ENCODE peak calls at places on chromosome 12, in four cellular contexts. U, I, B and N are unnamed samples.
A peak's percentile ranks its signal among the peaks of the same experiment; 100 is the strongest.

GRCh38 chr12:48695859-48696258 is 13.8 kb upstream of the KANSL2 start:
- DNase-seq in U (no peak), I (no peak), B (no peak), N (no peak)

GRCh38 chr12:28089363-28089762 is 100.9 kb upstream of the CCDC91 start:
- DNase-seq in U (no peak), I (no peak), B (no peak), N (no peak)

GRCh38 chr12:69067713-69068112 is 134.7 kb upstream of the CPM start:
- DNase-seq in U (no peak), I (no peak), B (no peak), N (no peak)

GRCh38 chr12:91778091-91778819 is 367.4 kb downstream of the BTG1 start:
- DNase-seq in U (no peak), I (no peak), B (peak; percentile 26), N (no peak)

GRCh38 chr12:49518914-49519573 is 19.8 kb upstream of the KCNH3 start:
- DNase-seq in U (no peak), I (no peak), B (no peak), N (no peak)

GRCh38 chr12:104866286-104866685 is 91.8 kb downstream of the SLC41A2 start:
- DNase-seq in U (no peak), I (no peak), B (no peak), N (no peak)

GRCh38 chr12:30796508-30796780 is 41.7 kb upstream of the CAPRIN2 start:
- DNase-seq in U (peak; percentile 29), I (no peak), B (no peak), N (no peak)

GRCh38 chr12:51886021-51886710 is 1.7 kb upstream of the ANKRD33 start:
- DNase-seq in U (no peak), I (no peak), B (no peak), N (peak; percentile 89)

GRCh38 chr12:53748072-53748840 is 3.5 kb downstream of the CISTR start:
- DNase-seq in U (no peak), I (no peak), B (no peak), N (no peak)

GRCh38 chr12:19183121-19183838 is 53.7 kb downstream of the PLEKHA5 start:
- DNase-seq in U (no peak), I (no peak), B (no peak), N (no peak)

GRCh38 chr12:11773889-11774677 is 124.6 kb downstream of the ETV6 start:
- DNase-seq in U (no peak), I (no peak), B (no peak), N (peak; percentile 99)

GRCh38 chr12:78473136-78473535 is 391.4 kb upstream of the SYT1 start:
- DNase-seq in U (no peak), I (no peak), B (no peak), N (no peak)

GRCh38 chr12:20602671-20603402 is 92.3 kb upstream of the SLCO1C1 start:
- DNase-seq in U (no peak), I (no peak), B (no peak), N (no peak)

GRCh38 chr12:84069699-84070098 is 842.9 kb downstream of the SLC6A15 start:
- DNase-seq in U (no peak), I (no peak), B (no peak), N (no peak)

GRCh38 chr12:107092669-107093546 is 441 bp downstream of the CRY1 start:
- DNase-seq in U (peak; percentile 13), I (no peak), B (no peak), N (peak; percentile 44)

GRCh38 chr12:51814311-51815088 is 34.0 kb downstream of the FIGNL2 start:
- DNase-seq in U (peak; percentile 57), I (peak; percentile 64), B (no peak), N (peak; percentile 19)

GRCh38 chr12:97556201-97556824 is 93.7 kb downstream of the RMST start:
- DNase-seq in U (no peak), I (no peak), B (no peak), N (no peak)

GRCh38 chr12:132289356-132290202 is 39.8 kb downstream of the GALNT9 start:
- DNase-seq in U (no peak), I (no peak), B (no peak), N (no peak)

GRCh38 chr12:131210506-131211278 is 257.0 kb downstream of the ADGRD1 start:
- DNase-seq in U (no peak), I (no peak), B (no peak), N (no peak)

GRCh38 chr12:26056335-26056734 is 68.5 kb downstream of the BHLHE41 start:
- DNase-seq in U (no peak), I (no peak), B (no peak), N (no peak)

GRCh38 chr12:31361730-31362114 is 35.8 kb upstream of the SINHCAF start:
- DNase-seq in U (no peak), I (no peak), B (no peak), N (no peak)

GRCh38 chr12:65637774-65638173 is 186.5 kb upstream of the HMGA2 start:
- DNase-seq in U (no peak), I (no peak), B (no peak), N (no peak)

GRCh38 chr12:116472193-116472592 is 87.0 kb upstream of the MAP1LC3B2 start:
- DNase-seq in U (no peak), I (no peak), B (no peak), N (no peak)

GRCh38 chr12:92871121-92871520 is 58.0 kb downstream of the EEA1 start:
- DNase-seq in U (no peak), I (no peak), B (no peak), N (no peak)

GRCh38 chr12:46675736-46676135 is 150.1 kb downstream of the SLC38A4 start:
- DNase-seq in U (no peak), I (no peak), B (no peak), N (no peak)

GRCh38 chr12:107448198-107448597 is 237.4 kb upstream of the PWP1 start:
- DNase-seq in U (peak; percentile 48), I (no peak), B (no peak), N (no peak)

GRCh38 chr12:114430306-114430705 is 24.4 kb upstream of the TBX5 start:
- DNase-seq in U (no peak), I (no peak), B (no peak), N (no peak)

GRCh38 chr12:49567302-49567610 is 686 bp downstream of the MCRS1 start:
- DNase-seq in U (no peak), I (no peak), B (no peak), N (no peak)

GRCh38 chr12:2248087-2248900 is 195.5 kb downstream of the CACNA1C start:
- DNase-seq in U (no peak), I (no peak), B (no peak), N (no peak)

GRCh38 chr12:26265606-26266005 is 70.2 kb downstream of the SSPN start:
- DNase-seq in U (no peak), I (no peak), B (no peak), N (no peak)

GRCh38 chr12:32891956-32892355 is 4.6 kb downstream of the PKP2 start:
- DNase-seq in U (no peak), I (no peak), B (no peak), N (no peak)

GRCh38 chr12:6141048-6141447 is 16.6 kb upstream of the VWF start:
- DNase-seq in U (no peak), I (no peak), B (no peak), N (peak; percentile 70)
- TF ChIP-seq POLR2AphosphoS5 in U (no peak), I (no peak), B (no peak), N (no peak)

DNA sequence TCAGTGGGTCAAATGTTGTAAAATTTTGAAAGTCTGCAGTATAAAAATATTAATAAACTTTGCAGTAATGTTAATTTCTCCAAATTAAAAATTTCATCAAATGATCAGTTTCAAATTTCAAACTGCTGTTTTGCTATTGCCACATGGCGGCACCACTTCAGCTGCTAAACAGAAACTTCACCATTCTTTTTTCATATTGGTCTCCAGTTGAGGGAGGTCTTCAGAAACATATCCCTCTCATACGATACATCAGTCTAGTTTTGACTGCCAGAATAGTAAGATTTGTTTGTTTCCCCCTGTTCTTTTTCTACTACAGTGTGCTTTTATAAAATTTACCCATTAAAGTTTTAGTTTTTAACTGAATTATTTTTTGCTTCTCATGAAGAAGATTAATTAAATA is 4.2 kb upstream of the TRHDE start:
- DNase-seq in U (no peak), I (no peak), B (no peak), N (no peak)
- TF ChIP-seq SPI1 in U (no peak), I (no peak), B (no peak), N (no peak)

DNA sequence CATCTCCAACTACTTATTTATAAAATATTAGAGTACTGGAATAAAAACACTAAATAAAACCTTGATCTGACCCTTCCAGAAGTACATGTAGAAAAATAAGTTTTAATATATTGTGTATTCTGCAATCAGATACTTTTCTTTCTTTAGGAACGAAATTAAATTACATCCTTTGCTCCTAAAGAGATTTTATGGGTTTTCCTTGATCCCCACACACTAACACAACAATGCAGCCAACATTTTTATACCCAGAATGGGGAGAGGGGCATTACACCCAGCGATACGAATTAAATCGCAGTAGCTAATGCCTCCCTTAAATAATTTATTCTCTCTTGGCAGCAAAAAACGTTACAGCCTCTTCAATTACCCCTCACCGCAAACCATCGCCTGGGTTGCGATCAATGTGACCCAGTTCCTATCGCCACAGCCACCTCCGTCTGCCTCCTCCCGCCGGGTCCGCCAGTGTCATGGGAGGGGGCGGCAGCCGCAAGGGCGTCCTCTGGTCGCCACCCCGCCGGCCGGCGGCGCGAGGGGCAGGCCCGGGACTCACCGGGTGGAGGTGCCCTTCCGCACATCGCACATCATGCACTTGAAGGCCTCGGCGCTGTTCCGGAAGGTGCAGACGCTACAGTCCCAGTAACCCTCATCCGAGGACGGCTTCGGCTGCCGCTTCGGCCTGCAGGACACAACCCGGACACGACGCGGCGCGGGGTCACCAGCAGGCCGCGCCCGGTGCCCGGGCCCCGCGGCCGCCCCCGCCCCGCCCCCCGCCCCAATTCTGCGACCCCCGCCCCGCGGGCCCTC is 796 bp downstream of the YAF2 start:
- DNase-seq in U (peak; percentile 66), I (peak; percentile 56), B (peak; percentile 41), N (peak; percentile 82)
- TF ChIP-seq POLR2AphosphoS5 in U (peak; percentile 23), I (peak; percentile 49), B (peak; percentile 77), N (no peak)

GRCh38 chr12:126837697-126838096 is 1429.3 kb upstream of the TMEM132C start:
- DNase-seq in U (no peak), I (no peak), B (no peak), N (no peak)
- TF ChIP-seq SPI1 in U (no peak), I (no peak), B (no peak), N (no peak)

GRCh38 chr12:82350161-82350560 is 8.0 kb downstream of the CCDC59 start:
- DNase-seq in U (no peak), I (no peak), B (no peak), N (no peak)

GRCh38 chr12:82357340-82357739 is 847 bp downstream of the CCDC59 start:
- DNase-seq in U (no peak), I (no peak), B (no peak), N (no peak)

DNA sequence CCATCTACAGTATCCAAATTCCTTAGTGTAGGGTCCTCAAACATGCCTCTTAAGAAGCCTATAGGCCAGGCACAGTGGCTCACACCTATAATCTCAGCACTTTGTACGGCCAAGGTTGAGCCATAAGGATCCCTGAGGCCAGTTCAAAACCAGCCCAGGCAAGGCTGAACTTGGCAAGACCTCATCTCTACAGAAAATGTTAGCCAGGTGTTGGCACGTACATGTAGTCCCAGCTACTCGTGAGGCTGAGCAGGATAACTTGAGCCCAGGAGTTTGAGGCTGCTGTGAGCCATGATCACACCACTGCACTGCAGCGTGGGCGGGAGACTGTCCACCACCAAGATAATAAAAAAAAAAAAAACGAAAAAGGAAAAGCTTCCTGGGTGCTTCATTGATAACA is 6.8 kb downstream of the CCDC59 start:
- DNase-seq in U (no peak), I (no peak), B (no peak), N (no peak)
- TF ChIP-seq POLR2AphosphoS5 in U (no peak), I (no peak), B (peak; percentile 32), N (no peak)

GRCh38 chr12:89350661-89351488 is 1.4 kb downstream of the DUSP6 start:
- DNase-seq in U (no peak), I (peak; percentile 9), B (no peak), N (no peak)
- TF ChIP-seq SPI1 in U (no peak), I (no peak), B (no peak), N (no peak)

GRCh38 chr12:108828774-108829173 is 28.6 kb downstream of the SSH1 start:
- DNase-seq in U (no peak), I (no peak), B (no peak), N (no peak)
- TF ChIP-seq POLR2AphosphoS5 in U (no peak), I (no peak), B (no peak), N (no peak)